ENCODE peak calls at places on chromosomes 3 and 15, in six cellular contexts. L is breast epithelium, R is fibroblast of pulmonary artery, A is BJ, V is lower leg skin, P is Panc1. N is an unnamed sample.

GRCh38 chr3:165502707-165503106 is 306.5 kb upstream of the SLITRK3 start:
- DNase-seq in L (no peak), R (no peak), A (no peak), V (no peak), P (no peak), N (no peak)

GRCh38 chr3:18987070-18987469 is 161.2 kb upstream of the KCNH8 start:
- DNase-seq in L (no peak), R (no peak), A (no peak), V (no peak), P (no peak), N (no peak)

GRCh38 chr3:58074126-58074715 is 66.0 kb downstream of the FLNB start:
- DNase-seq in L (no peak), R (no peak), A (no peak), V (no peak), P (no peak), N (no peak)

GRCh38 chr3:52998781-52999509 is 46.9 kb downstream of the SFMBT1 start:
- DNase-seq in L (no peak), R (no peak), A (no peak), V (no peak), P (no peak), N (no peak)

GRCh38 chr3:177979684-177980083 is 556.6 kb upstream of the KCNMB2 start:
- DNase-seq in L (no peak), R (no peak), A (no peak), V (no peak), P (no peak), N (no peak)

GRCh38 chr3:119085070-119085439 is 50.4 kb upstream of the IGSF11 start:
- DNase-seq in L (no peak), R (no peak), A (no peak), V (no peak), P (no peak), N (no peak)

GRCh38 chr15:42729409-42729808 is 7.5 kb downstream of the CDAN1 start:
- DNase-seq in L (no peak), R (no peak), A (no peak), V (no peak), P (no peak), N (no peak)

GRCh38 chr3:161420746-161421145 is 49.4 kb upstream of the SPTSSB start:
- DNase-seq in L (no peak), R (no peak), A (no peak), V (no peak), P (no peak), N (no peak)

GRCh38 chr15:61080209-61081027 is 148.7 kb downstream of the RORA start:
- DNase-seq in L (no peak), R (no peak), A (no peak), V (no peak), P (no peak), N (no peak)

GRCh38 chr3:127226946-127227842 is 34.3 kb downstream of the PRR23E start:
- DNase-seq in L (no peak), R (no peak), A (no peak), V (no peak), P (no peak), N (no peak)

GRCh38 chr15:27847775-27848710 is 251.1 kb downstream of the OCA2 start:
- DNase-seq in L (no peak), R (no peak), A (no peak), V (peak), P (no peak), N (no peak)

GRCh38 chr15:85421116-85421925 is 40.9 kb downstream of the AKAP13 start:
- DNase-seq in L (no peak), R (peak), A (no peak), V (no peak), P (no peak), N (no peak)

GRCh38 chr3:151615464-151615863 is 118.3 kb upstream of the AADACL2 start:
- DNase-seq in L (no peak), R (no peak), A (no peak), V (no peak), P (no peak), N (no peak)

GRCh38 chr15:68749365-68750141 is 71.1 kb downstream of the ANP32A start:
- DNase-seq in L (no peak), R (peak), A (peak), V (no peak), P (no peak), N (no peak)

GRCh38 chr3:184058029-184058428 is 5.2 kb downstream of the HTR3C start:
- DNase-seq in L (no peak), R (peak), A (peak), V (no peak), P (no peak), N (no peak)

GRCh38 chr15:45858491-45858890 is 223.7 kb downstream of the SQOR start:
- DNase-seq in L (no peak), R (no peak), A (no peak), V (no peak), P (no peak), N (no peak)

GRCh38 chr3:196320110-196320509 is 2.1 kb upstream of the DYNLT2B start:
- DNase-seq in L (no peak), R (no peak), A (no peak), V (no peak), P (no peak), N (no peak)

GRCh38 chr3:47613723-47614122 is 35.1 kb upstream of the CSPG5 start:
- DNase-seq in L (no peak), R (no peak), A (no peak), V (no peak), P (no peak), N (no peak)

GRCh38 chr15:67167131-67167530 is 87.3 kb downstream of the AAGAB start:
- DNase-seq in L (no peak), R (no peak), A (no peak), V (peak), P (no peak), N (no peak)

GRCh38 chr15:58474741-58475323 is 43.0 kb downstream of the LIPC start:
- DNase-seq in L (no peak), R (no peak), A (no peak), V (no peak), P (no peak), N (no peak)

GRCh38 chr15:37134699-37135131 is 34.4 kb upstream of the MEIS2 start:
- DNase-seq in L (no peak), R (peak), A (no peak), V (no peak), P (no peak), N (no peak)

GRCh38 chr3:86787091-86787490 is 203.9 kb downstream of the VGLL3 start:
- DNase-seq in L (no peak), R (peak), A (no peak), V (no peak), P (no peak), N (no peak)

GRCh38 chr15:83062768-83063180 is 4.3 kb downstream of the BTBD1 start:
- DNase-seq in L (no peak), R (no peak), A (no peak), V (no peak), P (no peak), N (no peak)

GRCh38 chr3:169923189-169923588 is 11.8 kb downstream of the SAMD7 start:
- DNase-seq in L (no peak), R (peak), A (no peak), V (no peak), P (no peak), N (no peak)

GRCh38 chr15:70480196-70480856 is 283.0 kb downstream of the UACA start:
- DNase-seq in L (no peak), R (no peak), A (no peak), V (no peak), P (no peak), N (no peak)

GRCh38 chr3:55009372-55009771 is 81.5 kb upstream of the LRTM1 start:
- DNase-seq in L (no peak), R (no peak), A (no peak), V (no peak), P (no peak), N (no peak)

GRCh38 chr3:55012091-55012490 is 84.2 kb upstream of the LRTM1 start:
- DNase-seq in L (no peak), R (no peak), A (no peak), V (no peak), P (no peak), N (no peak)

GRCh38 chr3:55017876-55018275 is 90.0 kb upstream of the LRTM1 start:
- DNase-seq in L (no peak), R (no peak), A (no peak), V (no peak), P (no peak), N (no peak)

GRCh38 chr3:55014081-55014480 is 86.2 kb upstream of the LRTM1 start:
- DNase-seq in L (no peak), R (no peak), A (no peak), V (no peak), P (no peak), N (no peak)

DNA sequence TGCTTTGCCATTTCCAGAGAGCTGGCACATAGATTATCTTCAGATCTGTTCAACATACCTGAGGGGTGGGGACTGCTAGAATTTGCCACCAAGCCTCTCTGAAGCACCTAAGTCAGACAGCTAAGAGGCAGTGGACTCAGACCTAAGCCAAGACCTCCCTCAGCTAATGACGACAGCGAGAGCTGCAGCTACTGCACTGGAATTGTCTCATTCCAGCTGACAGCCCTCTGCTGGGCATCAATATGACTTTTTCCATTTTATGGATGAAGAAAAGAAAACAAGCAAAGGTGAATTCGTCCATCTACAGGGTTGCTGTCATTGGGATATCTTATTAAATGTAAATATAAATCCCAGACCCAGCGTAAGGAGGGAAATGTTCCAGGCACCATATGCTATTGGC is 85.3 kb upstream of the LRTM1 start:
- DNase-seq in L (no peak), R (peak), A (no peak), V (no peak), P (no peak), N (no peak)
- TF ChIP-seq CTCF in L (no peak), R (peak), A (no peak), V (no peak), P (peak), N (no peak)

GRCh38 chr3:9893739-9894138 is 3.3 kb downstream of the JAGN1 start:
- DNase-seq in L (no peak), R (no peak), A (no peak), V (no peak), P (no peak), N (no peak)

GRCh38 chr3:9901967-9902366 is 681 bp upstream of the IL17RE start:
- DNase-seq in L (no peak), R (no peak), A (no peak), V (no peak), P (no peak), N (no peak)

GRCh38 chr3:9898467-9899229 is 4.0 kb upstream of the IL17RE start:
- DNase-seq in L (no peak), R (no peak), A (no peak), V (no peak), P (no peak), N (no peak)

GRCh38 chr3:9899289-9899791 is 3.3 kb upstream of the IL17RE start:
- DNase-seq in L (no peak), R (no peak), A (no peak), V (no peak), P (no peak), N (no peak)

GRCh38 chr3:9897408-9898372 is 5.0 kb upstream of the IL17RE start:
- DNase-seq in L (peak), R (peak), A (no peak), V (no peak), P (no peak), N (no peak)
- H3K4me3 ChIP-seq in L (no peak), R (no peak), A (no peak), V (no peak), P (no peak), N (no peak)

GRCh38 chr3:44988073-44988472 is 12.0 kb downstream of the EXOSC7 start:
- DNase-seq in L (no peak), R (no peak), A (no peak), V (peak), P (no peak), N (no peak)
- TF ChIP-seq CTCF in L (no peak), R (peak), A (peak), V (no peak), P (peak), N (peak)

GRCh38 chr3:159938712-159939111 is 49.9 kb upstream of the IL12A start:
- DNase-seq in L (no peak), R (peak), A (no peak), V (no peak), P (no peak), N (no peak)
- H3K4me3 ChIP-seq in L (no peak), R (no peak), A (no peak), V (no peak), P (no peak), N (no peak)

GRCh38 chr3:157769378-157769777 is 266.2 kb upstream of the VEPH1 start:
- DNase-seq in L (no peak), R (no peak), A (no peak), V (no peak), P (no peak), N (no peak)

GRCh38 chr3:157763644-157764043 is 260.4 kb upstream of the VEPH1 start:
- DNase-seq in L (no peak), R (no peak), A (no peak), V (no peak), P (no peak), N (no peak)

DNA sequence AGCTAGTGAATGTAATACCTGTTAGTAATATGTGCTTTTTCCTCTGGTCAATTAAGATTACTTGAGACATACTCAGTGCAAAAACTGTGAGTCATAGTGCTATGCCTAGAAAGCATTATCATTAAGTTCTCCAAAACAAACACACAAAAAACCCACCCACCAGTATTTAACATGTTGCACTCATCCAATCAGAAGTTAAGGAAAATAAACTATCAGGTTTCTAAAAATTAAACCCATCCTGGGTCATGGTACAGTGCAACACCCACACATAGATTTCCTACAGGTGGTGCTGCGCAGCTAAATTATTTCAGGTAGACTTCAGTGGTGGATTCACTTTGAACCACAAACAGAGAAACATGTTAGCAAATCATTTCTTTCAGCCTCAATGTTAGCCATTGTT is 264.4 kb upstream of the VEPH1 start:
- DNase-seq in L (no peak), R (no peak), A (no peak), V (no peak), P (no peak), N (no peak)
- TF ChIP-seq CTCF in L (no peak), R (no peak), A (no peak), V (no peak), P (peak), N (no peak)

DNA sequence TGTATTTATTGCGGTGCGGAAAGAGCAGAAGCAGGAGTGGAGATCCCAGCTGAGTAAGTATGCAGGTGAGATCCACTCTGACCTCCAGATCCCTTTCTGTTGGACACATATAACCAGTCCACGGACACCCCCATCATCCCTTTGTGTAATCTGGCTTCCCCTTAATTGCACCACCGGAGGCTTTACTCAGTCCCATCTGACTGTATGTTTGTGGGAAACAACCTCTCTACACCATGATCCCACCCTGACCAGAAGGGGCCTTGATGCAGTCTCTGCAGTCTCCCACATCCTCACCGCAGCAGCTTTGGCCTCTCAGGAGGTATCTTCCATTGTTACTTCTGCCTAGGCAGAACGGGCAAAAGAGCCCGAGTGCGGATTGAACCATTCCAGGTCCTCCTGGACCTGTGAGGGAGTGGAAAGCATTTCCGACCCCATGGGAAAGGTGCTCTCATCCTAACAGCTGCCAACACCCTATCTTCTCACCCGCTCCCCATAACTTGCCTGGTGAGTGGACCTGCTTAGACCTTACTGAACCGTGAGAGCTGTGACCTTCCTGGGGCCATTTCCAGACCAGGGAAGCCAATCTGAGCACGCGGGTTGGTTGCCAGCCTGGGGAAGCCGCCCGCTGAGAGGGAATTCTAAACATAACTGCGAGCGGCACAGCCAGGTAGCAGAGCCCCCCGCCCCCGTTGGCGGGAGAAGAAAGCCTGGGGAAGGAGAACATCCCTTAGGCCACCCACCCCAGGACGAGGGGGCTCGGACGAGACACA is 1.1 kb downstream of the SLCO2A1 start:
- DNase-seq in L (no peak), R (no peak), A (no peak), V (peak), P (no peak), N (no peak)
- H3K4me3 ChIP-seq in L (peak), R (peak), A (peak), V (peak), P (peak), N (peak)

DNA sequence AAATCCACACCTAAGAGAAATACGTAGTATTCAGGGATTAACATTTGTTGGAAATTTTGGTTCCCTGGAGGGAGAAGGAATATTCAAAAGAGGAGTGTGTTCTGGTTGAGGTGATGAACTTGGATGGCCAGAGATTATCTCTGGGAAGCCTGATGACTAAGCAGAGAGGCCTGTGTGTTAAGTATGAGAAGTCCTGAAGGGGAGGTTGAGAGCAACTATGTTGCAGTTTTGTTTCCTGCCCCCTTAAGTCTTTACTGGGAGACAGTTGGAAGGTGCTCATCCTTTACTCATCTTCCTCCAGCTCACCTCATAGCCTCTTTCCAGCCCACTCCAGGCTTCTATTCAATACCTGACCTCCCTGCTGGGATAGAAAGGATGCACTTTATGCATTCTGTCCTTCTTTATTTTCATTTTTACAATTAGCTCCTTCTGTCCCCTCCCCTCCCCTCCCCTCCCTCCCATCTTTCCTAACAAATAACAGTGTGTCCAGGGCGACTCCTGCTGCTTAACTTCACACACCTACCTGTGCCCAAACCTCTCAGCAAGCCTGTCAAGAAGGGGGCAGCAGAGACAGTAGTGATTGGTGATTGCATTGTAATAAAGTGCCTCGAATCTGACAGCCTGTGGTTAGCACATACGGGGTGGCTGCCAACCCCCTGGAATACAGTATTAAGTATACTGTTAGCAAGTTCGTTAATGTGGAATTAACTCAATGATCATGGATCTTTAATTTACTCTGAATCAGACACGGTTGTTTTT is 11.9 kb downstream of the RAP2B start:
- DNase-seq in L (no peak), R (peak), A (no peak), V (no peak), P (no peak), N (no peak)
- TF ChIP-seq CTCF in L (no peak), R (no peak), A (peak), V (no peak), P (peak), N (no peak)

DNA sequence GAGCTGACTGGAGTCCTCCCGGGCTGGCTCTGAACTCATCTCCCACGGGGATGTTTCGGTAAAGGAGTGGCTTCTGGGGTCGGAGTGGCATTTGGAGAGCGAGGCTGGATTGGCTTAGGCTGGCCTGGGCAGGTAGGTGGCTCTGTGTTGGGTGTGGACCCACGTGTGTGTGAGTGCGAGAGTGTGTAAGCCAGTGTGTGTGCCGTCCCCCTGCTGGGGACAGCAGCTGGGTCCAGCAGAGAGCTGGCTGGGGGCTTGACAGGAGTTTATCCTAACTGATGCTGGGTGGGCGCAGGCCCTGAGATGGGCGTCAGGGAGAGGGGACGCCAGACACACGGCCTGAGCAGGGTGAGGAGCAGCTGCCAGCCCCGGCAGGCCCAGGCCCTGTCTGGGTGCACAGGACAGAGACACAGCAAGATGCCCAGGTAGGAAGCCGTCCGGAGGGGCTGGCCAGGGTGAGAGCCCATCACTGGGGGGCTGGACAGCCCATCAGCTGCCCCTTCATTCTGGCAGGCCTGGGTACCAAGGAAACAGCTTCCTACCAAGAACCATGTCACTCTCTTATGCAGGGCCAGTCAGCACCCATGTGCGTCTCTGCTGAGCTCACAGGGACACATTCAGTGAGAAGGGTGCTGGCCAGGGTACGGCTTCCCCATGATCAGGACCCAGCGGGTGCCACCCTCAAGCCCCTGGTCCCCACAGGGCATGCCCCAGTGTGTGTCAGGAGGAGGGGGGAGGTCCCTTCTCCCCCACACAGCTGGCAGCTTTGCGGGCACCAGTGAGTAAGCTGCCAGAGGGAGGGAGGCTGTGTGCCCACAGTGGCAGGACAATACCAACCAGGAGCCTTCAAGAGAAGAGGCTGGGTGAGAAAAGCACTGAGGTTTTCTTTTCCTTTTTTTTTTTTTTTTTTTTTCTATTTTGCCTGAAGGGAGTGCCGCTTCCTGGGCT is 1.1 kb downstream of the PAK6 start:
- DNase-seq in L (no peak), R (no peak), A (no peak), V (peak), P (no peak), N (no peak)
- H3K4me3 ChIP-seq in L (peak), R (no peak), A (no peak), V (peak), P (no peak), N (no peak)